ENCODE peak calls at places on chromosomes 1 and 21, in ten cellular contexts. Y is CD8-positive, alpha-beta T cell; X is psoas muscle; L is thoracic aorta; A is effector memory CD4-positive, alpha-beta T cell; P is AG04450; E is lower lobe of right lung; H is astrocyte; I is GM23338; F is mesendoderm. R is an unnamed sample.
A peak's percentile ranks its signal among the peaks of the same experiment; 100 is the strongest.

GRCh38 chr1:207798847-207799246 is 47.0 kb downstream of the CD46 start:
- DNase-seq in Y (no peak), X (no peak), L (no peak), A (no peak), P (no peak), E (no peak), H (peak; percentile 30), I (no peak), F (no peak), R (no peak)

GRCh38 chr1:58211857-58212256 is 334.7 kb downstream of the OMA1 start:
- DNase-seq in Y (no peak), X (no peak), L (no peak), A (no peak), P (no peak), E (no peak), H (no peak), I (no peak), F (no peak), R (no peak)

GRCh38 chr1:167496962-167497619 is 21.2 kb downstream of the CD247 start:
- DNase-seq in Y (no peak), X (no peak), L (no peak), A (no peak), P (no peak), E (no peak), H (no peak), I (no peak), F (no peak), R (no peak)

GRCh38 chr1:209926045-209926444 is 12.0 kb upstream of the SYT14 start:
- DNase-seq in Y (no peak), X (no peak), L (no peak), A (no peak), P (peak; percentile 70), E (no peak), H (peak; percentile 98), I (no peak), F (no peak), R (no peak)

GRCh38 chr1:210336362-210336761 is 7.7 kb downstream of the HHAT start:
- DNase-seq in Y (no peak), X (no peak), L (no peak), A (no peak), P (no peak), E (no peak), H (no peak), I (no peak), F (no peak), R (peak; percentile 31)

GRCh38 chr1:92482665-92483441 is 3.9 kb downstream of the GFI1 start:
- DNase-seq in Y (no peak), X (peak; percentile 57), L (no peak), A (no peak), P (no peak), E (peak; percentile 48), H (no peak), I (peak; percentile 62), F (peak; percentile 59), R (no peak)

GRCh38 chr1:33147997-33148314 is 33.9 kb downstream of the TRIM62 start:
- DNase-seq in Y (no peak), X (no peak), L (no peak), A (no peak), P (no peak), E (no peak), H (no peak), I (peak; percentile 79), F (peak; percentile 62), R (no peak)

GRCh38 chr1:229203030-229203751 is 67.7 kb upstream of the RAB4A start:
- DNase-seq in Y (no peak), X (no peak), L (no peak), A (no peak), P (no peak), E (no peak), H (peak; percentile 57), I (peak; percentile 98), F (peak; percentile 100), R (no peak)

GRCh38 chr1:7127322-7128050 is 342.2 kb downstream of the CAMTA1 start:
- DNase-seq in Y (no peak), X (no peak), L (no peak), A (no peak), P (no peak), E (no peak), H (no peak), I (peak; percentile 16), F (no peak), R (no peak)

GRCh38 chr1:151990856-151991198 is 2.8 kb downstream of the S100A10 start:
- DNase-seq in Y (no peak), X (no peak), L (no peak), A (no peak), P (no peak), E (no peak), H (peak; percentile 66), I (no peak), F (no peak), R (no peak)

GRCh38 chr1:247337961-247338360 is 6.3 kb upstream of the ZNF496 start:
- DNase-seq in Y (no peak), X (no peak), L (no peak), A (no peak), P (no peak), E (no peak), H (no peak), I (no peak), F (no peak), R (no peak)

DNA sequence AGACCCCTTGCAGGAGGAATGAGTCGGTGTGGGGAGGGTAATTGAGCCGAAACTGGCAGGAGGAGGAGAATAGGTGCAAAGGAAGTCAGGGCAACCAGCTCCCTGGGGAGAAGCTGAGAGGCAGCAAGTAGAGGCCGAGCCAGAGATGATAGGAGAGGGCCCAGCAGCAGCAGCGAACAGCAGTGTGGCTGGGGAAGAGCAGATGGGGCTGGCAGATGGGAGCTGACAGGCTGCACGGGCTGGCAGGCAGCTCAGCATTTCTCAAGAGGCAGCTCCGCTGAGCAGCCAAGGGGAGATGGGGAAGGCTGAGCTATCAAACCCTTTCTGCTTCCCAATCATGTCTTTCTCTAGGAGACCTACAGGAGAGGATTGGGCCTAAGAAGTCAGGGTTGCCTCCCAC is 158.2 kb downstream of the TRIM33 start:
- DNase-seq in Y (no peak), X (no peak), L (no peak), A (no peak), P (no peak), E (no peak), H (no peak), I (peak; percentile 12), F (no peak), R (no peak)
- H3K27ac ChIP-seq in Y (no peak overlapping the region), X (no peak overlapping the region), L (no peak overlapping the region), A (no peak overlapping the region), P (no peak overlapping the region), E (no peak overlapping the region), H (no peak overlapping the region), I (no peak overlapping the region), F (no peak overlapping the region), R (no peak overlapping the region)

GRCh38 chr21:36260802-36261201 is 59.2 kb upstream of the MORC3 start:
- DNase-seq in Y (no peak), X (no peak), L (no peak), A (no peak), P (no peak), E (no peak), H (no peak), I (no peak), F (no peak), R (no peak)

GRCh38 chr21:36260030-36260787 is 59.8 kb upstream of the MORC3 start:
- DNase-seq in Y (no peak), X (no peak), L (no peak), A (no peak), P (peak; percentile 36), E (no peak), H (peak; percentile 65), I (peak; percentile 84), F (peak; percentile 53), R (peak; percentile 69)

GRCh38 chr21:36263797-36264196 is 56.2 kb upstream of the MORC3 start:
- DNase-seq in Y (no peak), X (no peak), L (no peak), A (no peak), P (no peak), E (no peak), H (no peak), I (no peak), F (no peak), R (no peak)

GRCh38 chr21:36257657-36258056 is 62.3 kb upstream of the MORC3 start:
- DNase-seq in Y (no peak), X (no peak), L (no peak), A (no peak), P (no peak), E (no peak), H (no peak), I (no peak), F (no peak), R (no peak)

GRCh38 chr21:36261459-36261858 is 58.5 kb upstream of the MORC3 start:
- DNase-seq in Y (no peak), X (no peak), L (no peak), A (no peak), P (no peak), E (no peak), H (no peak), I (no peak), F (no peak), R (no peak)
- H3K27ac ChIP-seq in Y (no peak overlapping the region), X (no peak overlapping the region), L (no peak overlapping the region), A (no peak overlapping the region), P (no peak overlapping the region), E (no peak overlapping the region), H (no peak overlapping the region), I (no peak overlapping the region), F (no peak overlapping the region), R (no peak overlapping the region)

GRCh38 chr21:16570196-16570595 is 840.4 kb downstream of the USP25 start:
- DNase-seq in Y (no peak), X (no peak), L (no peak), A (no peak), P (no peak), E (no peak), H (peak; percentile 69), I (no peak), F (no peak), R (no peak)
- H3K27ac ChIP-seq in Y (no peak overlapping the region), X (peak overlapping the region; percentile 54), L (no peak overlapping the region), A (no peak overlapping the region), P (no peak overlapping the region), E (no peak overlapping the region), H (peak overlapping the region; percentile 52), I (no peak overlapping the region), F (no peak overlapping the region), R (no peak overlapping the region)

DNA sequence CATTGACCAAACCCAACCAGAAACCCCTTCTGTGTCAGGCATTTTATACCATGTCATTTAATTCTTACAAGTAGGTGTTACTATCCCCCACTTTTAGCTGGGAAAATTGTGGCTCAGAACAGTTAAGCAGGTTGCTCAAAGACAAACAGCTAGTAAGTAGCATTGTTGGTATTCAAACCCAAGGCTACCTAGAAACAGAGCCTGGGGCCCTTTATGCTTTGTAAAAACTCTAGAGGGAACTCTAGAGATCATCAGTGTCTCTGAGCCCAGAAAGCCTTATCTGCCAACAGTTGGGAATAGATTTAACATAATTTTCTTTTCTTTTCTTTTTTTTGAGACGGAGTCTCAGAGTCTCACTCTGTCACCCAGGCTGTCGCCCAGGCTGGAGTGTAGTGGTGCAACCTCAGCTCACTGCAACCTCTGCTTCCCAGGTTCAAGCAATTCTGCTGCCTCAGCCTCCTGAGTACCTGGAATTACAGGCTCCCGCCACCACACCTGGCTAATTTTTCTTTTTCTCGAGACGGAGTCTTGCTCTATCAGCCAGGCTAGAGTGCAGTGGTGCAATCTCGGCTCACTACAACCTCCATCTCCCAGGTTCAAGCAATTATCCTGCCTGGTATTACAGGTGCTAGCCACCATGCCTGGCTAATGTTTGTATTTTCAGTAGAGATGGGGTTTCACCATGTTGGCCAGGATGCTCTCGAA is 48.5 kb upstream of the OSBPL9 start:
- DNase-seq in Y (no peak), X (no peak), L (no peak), A (no peak), P (no peak), E (no peak), H (no peak), I (no peak), F (peak; percentile 57), R (no peak)
- H3K27ac ChIP-seq in Y (no peak overlapping the region), X (peak overlapping the region; percentile 58), L (no peak overlapping the region), A (peak overlapping the region; percentile 63), P (no peak overlapping the region), E (no peak overlapping the region), H (no peak overlapping the region), I (no peak overlapping the region), F (no peak overlapping the region), R (peak overlapping the region; percentile 40)